ENCODE peak calls at places on chromosomes 4 and X, in six cellular contexts. I is lung microvascular endothelial cell; S is AG08396; M is astrocyte of the spinal cord; Q is spleen; Y is stimulated activated CD8-positive, alpha-beta memory T cell treated with anti-CD3 and anti-CD28 coated beads, Interleukin-4, amount 100 ng/mL, for 24 hours. W is an unnamed sample.

GRCh38 chrX:22314692-22315091 is 42.0 kb downstream of the CBLL2 start:
- DNase-seq in Y (no peak), Q (no peak), S (no peak), I (peak; percentile 40), M (no peak), W (peak; percentile 74)

GRCh38 chr4:136012250-136012649 is 1520.0 kb downstream of the PCDH18 start:
- DNase-seq in Q (no peak), I (no peak), S (no peak), M (peak; percentile 6), Y (no peak), W (no peak)

GRCh38 chr4:106869551-106869950 is 166.6 kb downstream of the DKK2 start:
- DNase-seq in Q (no peak), S (no peak), Y (no peak), M (peak; percentile 49), I (no peak), W (no peak)

GRCh38 chr4:85741921-85742591 is 267.1 kb downstream of the ARHGAP24 start:
- DNase-seq in M (no peak), Y (no peak), I (no peak), Q (no peak), S (no peak), W (no peak)

GRCh38 chrX:12984629-12985303 is 9.9 kb downstream of the TMSB4X start:
- DNase-seq in M (peak; percentile 80), Q (no peak), I (peak; percentile 92), Y (no peak), S (peak; percentile 19), W (peak; percentile 66)

GRCh38 chrX:30814978-30815377 is 74.1 kb downstream of the TAB3 start:
- DNase-seq in S (no peak), Y (no peak), Q (no peak), I (no peak), M (no peak), W (no peak)

GRCh38 chr4:118213101-118213500 is 139.7 kb downstream of the PRSS12 start:
- DNase-seq in Q (no peak), S (no peak), Y (no peak), I (no peak), M (no peak), W (no peak)

GRCh38 chr4:55138367-55138766 is 13.0 kb upstream of the KDR start:
- DNase-seq in Q (no peak), I (no peak), S (no peak), M (no peak), Y (no peak), W (no peak)

GRCh38 chr4:121484633-121485032 is 103.8 kb upstream of the QRFPR start:
- DNase-seq in S (peak; percentile 58), I (peak; percentile 74), Q (peak; percentile 51), Y (no peak), M (peak; percentile 61), W (peak; percentile 48)

GRCh38 chrX:64867217-64867616 is 109.0 kb downstream of the ZC4H2 start:
- DNase-seq in M (no peak), I (no peak), Y (no peak), Q (no peak), S (no peak), W (no peak)

GRCh38 chr4:123659759-123660158 is 263.2 kb downstream of the SPRY1 start:
- DNase-seq in I (peak; percentile 27), Y (no peak), M (peak; percentile 26), Q (no peak), S (no peak), W (no peak)

GRCh38 chrX:80808854-80809493 is 703 bp downstream of the BRWD3 start:
- DNase-seq in M (peak; percentile 7), Y (no peak), I (peak; percentile 9), Q (peak; percentile 81), S (no peak), W (no peak)

GRCh38 chrX:50747471-50747900 is 66.5 kb downstream of the SHROOM4 start:
- DNase-seq in S (peak; percentile 16), M (peak; percentile 17), I (peak; percentile 31), Y (no peak), Q (no peak), W (no peak)

GRCh38 chr4:102514298-102514964 is 13.3 kb downstream of the NFKB1 start:
- DNase-seq in S (no peak), Q (no peak), M (no peak), I (no peak), Y (no peak), W (no peak)

GRCh38 chr4:41385486-41385885 is 128.8 kb downstream of the UCHL1 start:
- DNase-seq in M (no peak), S (no peak), Y (no peak), Q (no peak), I (peak; percentile 47), W (no peak)

GRCh38 chr4:177964693-177965168 is 522.5 kb upstream of the AGA start:
- DNase-seq in Y (no peak), S (no peak), M (no peak), Q (no peak), I (no peak), W (no peak)

GRCh38 chr4:138204507-138204906 is 37.6 kb downstream of the SLC7A11 start:
- DNase-seq in Y (no peak), I (no peak), M (no peak), S (no peak), Q (no peak), W (no peak)

GRCh38 chrX:39764441-39764914 is 333.3 kb downstream of the BCOR start:
- DNase-seq in Q (no peak), S (no peak), I (peak; percentile 11), M (peak; percentile 45), Y (no peak), W (no peak)

GRCh38 chr4:138612428-138612827 is 370.3 kb upstream of the SLC7A11 start:
- DNase-seq in Q (no peak), Y (no peak), S (no peak), I (no peak), M (no peak), W (no peak)

GRCh38 chr4:5024673-5025072 is 5.4 kb upstream of the CYTL1 start:
- DNase-seq in I (no peak), S (no peak), Y (no peak), Q (no peak), M (no peak), W (no peak)

GRCh38 chrX:132463411-132463810 is 25.4 kb downstream of the MBNL3 start:
- DNase-seq in Y (peak; percentile 6), I (peak; percentile 2), S (no peak), Q (no peak), M (no peak), W (no peak)

GRCh38 chr4:82909326-82909725 is 8.8 kb downstream of the THAP9 start:
- DNase-seq in Q (no peak), I (no peak), S (no peak), M (no peak), Y (no peak), W (no peak)

GRCh38 chr4:52950226-52950625 is 88.1 kb downstream of the RASL11B start:
- DNase-seq in Y (no peak), S (no peak), Q (no peak), M (no peak), I (no peak), W (no peak)

GRCh38 chr4:17065821-17066220 is 167.4 kb upstream of the LDB2 start:
- DNase-seq in M (peak; percentile 14), S (no peak), Y (no peak), Q (no peak), I (no peak), W (no peak)